ENCODE peak calls at places on chromosome 6, in seven cellular contexts. W is stimulated activated naive CD4-positive, alpha-beta T cell; S is HTR-8/SVneo; P is RCC 7860; H is left cardiac atrium; C is fibroblast of villous mesenchyme; I is astrocyte of the spinal cord. E is an unnamed sample.

GRCh38 chr6:159149641-159150040 is 19.6 kb upstream of the FNDC1 start:
- DNase-seq in I (no peak), C (no peak), S (no peak), P (no peak), W (no peak), H (no peak), E (no peak)

GRCh38 chr6:131754715-131755567 is 44.1 kb upstream of the CTAGE9 start:
- DNase-seq in P (peak; percentile 81), I (no peak), H (no peak), S (no peak), C (peak; percentile 60), W (no peak), E (no peak)

GRCh38 chr6:151027936-151028838 is 162.7 kb downstream of the MTHFD1L start:
- DNase-seq in I (no peak), P (no peak), S (no peak), W (no peak), H (no peak), C (no peak), E (no peak)

GRCh38 chr6:56775498-56776166 is 132.9 kb upstream of the DST start:
- DNase-seq in P (no peak), S (no peak), I (no peak), H (no peak), C (no peak), W (no peak), E (no peak)

GRCh38 chr6:14787274-14787673 is 458.6 kb upstream of the JARID2 start:
- DNase-seq in I (no peak), H (no peak), S (no peak), C (no peak), W (no peak), P (no peak), E (no peak)

GRCh38 chr6:43838276-43839036 is 68.4 kb downstream of the VEGFA start:
- DNase-seq in S (peak; percentile 72), I (peak; percentile 65), P (peak; percentile 39), H (peak; percentile 65), C (peak; percentile 88), W (no peak), E (no peak)

GRCh38 chr6:108116781-108117426 is 42.4 kb upstream of the OSTM1 start:
- DNase-seq in I (no peak), C (no peak), S (no peak), P (no peak), W (no peak), H (no peak), E (no peak)

GRCh38 chr6:97473979-97474378 is 191.0 kb upstream of the MMS22L start:
- DNase-seq in P (no peak), C (no peak), S (no peak), H (no peak), I (no peak), W (no peak), E (no peak)

GRCh38 chr6:31718294-31718693 is 3.1 kb downstream of the LY6G6D start:
- DNase-seq in I (no peak), S (no peak), W (no peak), P (no peak), C (no peak), H (no peak), E (no peak)